ENCODE peak calls at places on chromosome 19, in nine cellular contexts. L is tibial nerve, Y is heart left ventricle, K is ovary, T is body of pancreas, V is breast epithelium, P is A549, O is IMR-90, H is esophagus muscularis mucosa. A is an unnamed sample.

GRCh38 chr19:49861127-49861526 is 6.2 kb downstream of the PNKP start:
- DNase-seq in L (peak; percentile 55), Y (no peak), K (peak; percentile 77), T (no peak), V (no peak), P (peak; percentile 63), O (no peak), H (peak; percentile 92), A (peak; percentile 32)

GRCh38 chr19:34241513-34242337 is 12.6 kb upstream of the GARRE1 start:
- DNase-seq in L (no peak), Y (no peak), K (no peak), T (peak; percentile 84), V (peak; percentile 66), P (peak; percentile 76), O (no peak), H (no peak), A (no peak)

GRCh38 chr19:50776131-50776530 is 5.9 kb downstream of the GPR32 start:
- DNase-seq in L (no peak), Y (no peak), K (no peak), T (no peak), V (no peak), P (no peak), O (no peak), H (no peak), A (no peak)

GRCh38 chr19:43682824-43683661 is 13.1 kb upstream of the PLAUR start:
- DNase-seq in L (no peak), Y (no peak), K (no peak), T (no peak), V (no peak), P (no peak), O (no peak), H (no peak), A (no peak)

GRCh38 chr19:48928164-48929005 is 5.1 kb upstream of the DHDH start:
- DNase-seq in L (no peak), Y (no peak), K (no peak), T (no peak), V (no peak), P (no peak), O (peak; percentile 58), H (no peak), A (no peak)

GRCh38 chr19:32224371-32225244 is 120.8 kb upstream of the ZNF507 start:
- DNase-seq in L (peak; percentile 38), Y (peak; percentile 75), K (peak; percentile 72), T (peak; percentile 70), V (no peak), P (peak; percentile 71), O (peak; percentile 15), H (no peak), A (peak; percentile 40)

GRCh38 chr19:42553292-42554045 is 25.2 kb upstream of the CEACAM1 start:
- DNase-seq in L (no peak), Y (peak; percentile 73), K (no peak), T (no peak), V (no peak), P (no peak), O (peak; percentile 67), H (no peak), A (no peak)

GRCh38 chr19:12946092-12946845 is 607 bp downstream of the RAD23A start:
- DNase-seq in L (no peak), Y (peak; percentile 79), K (peak; percentile 67), T (peak; percentile 77), V (peak; percentile 75), P (peak; percentile 67), O (peak; percentile 80), H (no peak), A (peak; percentile 72)

GRCh38 chr19:28497137-28497536 is 715.8 kb downstream of the UQCRFS1 start:
- DNase-seq in L (no peak), Y (no peak), K (no peak), T (no peak), V (no peak), P (no peak), O (no peak), H (no peak), A (no peak)

GRCh38 chr19:41263850-41264580 is at the start of gene HNRNPUL1:
- DNase-seq in L (peak; percentile 99), Y (peak; percentile 99), K (peak; percentile 99), T (peak; percentile 98), V (peak; percentile 100), P (peak; percentile 100), O (peak; percentile 100), H (peak; percentile 100), A (peak; percentile 99)

GRCh38 chr19:58368561-58369360 is 6.2 kb upstream of the ZNF497 start:
- DNase-seq in L (no peak), Y (no peak), K (peak; percentile 35), T (no peak), V (no peak), P (no peak), O (no peak), H (no peak), A (no peak)

GRCh38 chr19:16834747-16835146 is 5.5 kb downstream of the SIN3B start:
- DNase-seq in L (no peak), Y (no peak), K (no peak), T (no peak), V (no peak), P (no peak), O (peak; percentile 28), H (no peak), A (no peak)

GRCh38 chr19:53999694-54000093 is 8.3 kb downstream of the CACNG6 start:
- DNase-seq in L (no peak), Y (no peak), K (no peak), T (no peak), V (no peak), P (no peak), O (no peak), H (no peak), A (no peak)

GRCh38 chr19:19021115-19021514 is 12.2 kb downstream of the SUGP2 start:
- DNase-seq in L (no peak), Y (no peak), K (no peak), T (no peak), V (no peak), P (no peak), O (peak; percentile 84), H (no peak), A (no peak)

GRCh38 chr19:17406039-17406886 is 833 bp upstream of the BST2 start:
- DNase-seq in L (no peak), Y (no peak), K (no peak), T (no peak), V (no peak), P (no peak), O (no peak), H (no peak), A (no peak)

GRCh38 chr19:7994923-7995682 is 10.3 kb downstream of the ELAVL1 start:
- DNase-seq in L (no peak), Y (no peak), K (no peak), T (no peak), V (no peak), P (no peak), O (peak; percentile 10), H (no peak), A (no peak)

GRCh38 chr19:7999376-7999775 is 6.1 kb downstream of the ELAVL1 start:
- DNase-seq in L (no peak), Y (no peak), K (no peak), T (no peak), V (no peak), P (no peak), O (no peak), H (no peak), A (no peak)

GRCh38 chr19:7995756-7996155 is 9.7 kb downstream of the ELAVL1 start:
- DNase-seq in L (no peak), Y (no peak), K (no peak), T (no peak), V (no peak), P (no peak), O (no peak), H (no peak), A (no peak)

GRCh38 chr19:8000298-8001038 is 5.0 kb downstream of the ELAVL1 start:
- DNase-seq in L (no peak), Y (no peak), K (no peak), T (peak; percentile 14), V (no peak), P (no peak), O (no peak), H (no peak), A (no peak)

GRCh38 chr19:7998081-7998480 is 7.4 kb downstream of the ELAVL1 start:
- DNase-seq in L (no peak), Y (no peak), K (no peak), T (no peak), V (no peak), P (no peak), O (peak; percentile 63), H (no peak), A (no peak)
- H3K4me1 ChIP-seq in L (peaks cover 82% of the 10 kb centered on the region), Y (peaks cover 77% of the 10 kb centered on the region), K (peaks cover 17% of the 10 kb centered on the region), T (peaks cover 64% of the 10 kb centered on the region), V (peaks cover 15% of the 10 kb centered on the region), P (peaks cover 13% of the 10 kb centered on the region), O (peaks cover 10% of the 10 kb centered on the region), H (peaks cover 79% of the 10 kb centered on the region), A (peaks cover 4% of the 10 kb centered on the region)

GRCh38 chr19:56594783-56595547 is at the start of gene ZNF71:
- DNase-seq in L (peak; percentile 69), Y (peak; percentile 96), K (peak; percentile 92), T (peak; percentile 91), V (peak; percentile 85), P (peak; percentile 92), O (peak; percentile 78), H (peak; percentile 95), A (peak; percentile 90)
- TF ChIP-seq POLR2A in L (peak; percentile 17), Y (no peak), K (peak; percentile 9), T (no peak), V (no peak), P (peak; percentile 60), O (no peak), H (no peak), A (peak; percentile 38)

GRCh38 chr19:10548746-10549276 is 5.1 kb downstream of the ATG4D start:
- DNase-seq in L (no peak), Y (no peak), K (no peak), T (no peak), V (no peak), P (no peak), O (no peak), H (no peak), A (no peak)
- H3K4me1 ChIP-seq in L (peaks cover 13% of the 10 kb centered on the region), Y (peaks cover 17% of the 10 kb centered on the region), K (no peaks in the 10 kb centered on the region), T (peaks cover 19% of the 10 kb centered on the region), V (no peaks in the 10 kb centered on the region), P (peaks cover 6% of the 10 kb centered on the region), O (peaks cover 5% of the 10 kb centered on the region), H (peaks cover 24% of the 10 kb centered on the region), A (no peaks in the 10 kb centered on the region)

GRCh38 chr19:46100344-46100743 is 24.1 kb downstream of the IGFL3 start:
- DNase-seq in L (no peak), Y (no peak), K (no peak), T (no peak), V (no peak), P (no peak), O (no peak), H (no peak), A (no peak)

DNA sequence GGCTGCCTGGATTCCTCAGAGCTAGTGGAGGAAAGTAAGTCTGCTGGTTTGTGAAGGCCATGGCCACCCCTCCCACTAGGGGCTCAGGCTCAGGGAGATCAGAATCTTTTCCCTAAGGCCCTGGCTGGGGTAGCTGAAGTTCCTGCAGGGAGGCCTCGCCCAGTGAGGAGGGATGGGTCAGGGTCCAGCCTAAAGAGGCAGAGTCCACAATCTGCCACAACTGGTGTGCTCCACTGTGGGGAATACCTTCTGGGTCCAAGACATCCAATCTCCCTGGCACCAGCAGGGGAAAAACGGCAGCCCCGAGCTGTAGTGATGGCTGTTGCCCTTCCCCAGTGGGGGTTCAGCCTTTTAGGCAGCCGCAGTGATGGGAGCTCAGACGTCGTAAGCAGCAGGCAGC is 23.2 kb downstream of the IGFL3 start:
- DNase-seq in L (no peak), Y (no peak), K (no peak), T (no peak), V (no peak), P (no peak), O (no peak), H (no peak), A (no peak)
- TF ChIP-seq POLR2A in L (no peak), Y (no peak), K (no peak), T (no peak), V (no peak), P (no peak), O (no peak), H (no peak), A (no peak)

A was measured in uterus.